ENCODE peak calls at places on chromosomes 2 and 18, in four cellular contexts. I is NT2/D1, M is GM12878, T is H1. P is an unnamed sample.

GRCh38 chr2:196482119-196483065 is 157.1 kb upstream of the CCDC150 start:
- DNase-seq in I (no peak), M (no peak), T (no peak), P (no peak)

GRCh38 chr2:28608061-28608828 is 112.4 kb downstream of the PLB1 start:
- DNase-seq in I (no peak), M (no peak), T (no peak), P (no peak)

GRCh38 chr2:25437881-25438662 is 96.3 kb upstream of the DNMT3A start:
- DNase-seq in I (no peak), M (no peak), T (no peak), P (no peak)

GRCh38 chr2:37625781-37626548 is 45.5 kb downstream of the CDC42EP3 start:
- DNase-seq in I (no peak), M (peak), T (no peak), P (no peak)

GRCh38 chr2:73070651-73071451 is 661 bp downstream of the SFXN5 start:
- DNase-seq in I (peak), M (peak), T (peak), P (peak)

GRCh38 chr2:223058952-223059716 is 7.1 kb downstream of the KCNE4 start:
- DNase-seq in I (no peak), M (no peak), T (no peak), P (peak)

GRCh38 chr18:56402872-56403516 is 235.4 kb downstream of the TXNL1 start:
- DNase-seq in I (no peak), M (no peak), T (no peak), P (no peak)

GRCh38 chr2:1681323-1682310 is 62.7 kb downstream of the PXDN start:
- DNase-seq in I (no peak), M (no peak), T (no peak), P (no peak)

GRCh38 chr2:161843936-161844335 is 219.7 kb downstream of the SLC4A10 start:
- DNase-seq in I (no peak), M (no peak), T (no peak), P (no peak)

GRCh38 chr2:3754795-3755194 is 51.4 kb downstream of the DCDC2C start:
- DNase-seq in I (no peak), M (no peak), T (no peak), P (no peak)

GRCh38 chr2:101752708-101753107 is 55.2 kb downstream of the MAP4K4 start:
- DNase-seq in I (no peak), M (no peak), T (no peak), P (no peak)

GRCh38 chr2:153828335-153828734 is 43.4 kb upstream of the GALNT13 start:
- DNase-seq in I (no peak), M (no peak), T (no peak), P (no peak)

GRCh38 chr2:127906206-127906926 is 20.6 kb upstream of the AMMECR1L start:
- DNase-seq in I (no peak), M (no peak), T (no peak), P (no peak)

GRCh38 chr18:41490861-41491260 is 464.2 kb upstream of the PIK3C3 start:
- DNase-seq in I (no peak), M (no peak), T (no peak), P (no peak)

GRCh38 chr2:224847961-224848850 is 132.0 kb upstream of the CCDC195 start:
- DNase-seq in I (peak), M (no peak), T (no peak), P (no peak)

GRCh38 chr2:28449489-28450395 is 46.1 kb upstream of the PLB1 start:
- DNase-seq in I (no peak), M (no peak), T (no peak), P (no peak)

GRCh38 chr2:21395366-21395765 is 271.6 kb downstream of the TDRD15 start:
- DNase-seq in I (no peak), M (no peak), T (no peak), P (peak)

GRCh38 chr18:2480536-2480935 is 90.8 kb downstream of the METTL4 start:
- DNase-seq in I (no peak), M (no peak), T (no peak), P (no peak)

GRCh38 chr2:215189393-215189792 is 51.0 kb upstream of the ABCA12 start:
- DNase-seq in I (no peak), M (no peak), T (no peak), P (no peak)

GRCh38 chr2:45743531-45744391 is 92.3 kb downstream of the PRKCE start:
- DNase-seq in I (no peak), M (no peak), T (no peak), P (no peak)

GRCh38 chr2:102082591-102083586 is 59.7 kb upstream of the IL1R1 start:
- DNase-seq in I (no peak), M (peak), T (no peak), P (peak)

GRCh38 chr2:208101716-208102631 is 22.4 kb downstream of the CRYGD start:
- DNase-seq in I (no peak), M (no peak), T (no peak), P (peak)

GRCh38 chr18:78071146-78071710 is 821.6 kb downstream of the GALR1 start:
- DNase-seq in I (no peak), M (no peak), T (no peak), P (no peak)

GRCh38 chr18:7084080-7084765 is 33.4 kb downstream of the LAMA1 start:
- DNase-seq in I (no peak), M (peak), T (no peak), P (no peak)

GRCh38 chr2:7586898-7587297 is 669.7 kb downstream of the RNF144A start:
- DNase-seq in I (no peak), M (no peak), T (no peak), P (no peak)

GRCh38 chr2:135259116-135259515 is 207.0 kb downstream of the RAB3GAP1 start:
- DNase-seq in I (no peak), M (no peak), T (no peak), P (no peak)

GRCh38 chr2:165627463-165627862 is 158.0 kb downstream of the CSRNP3 start:
- DNase-seq in I (no peak), M (no peak), T (no peak), P (no peak)

GRCh38 chr2:240435457-240435954 is at the start of gene GPC1:
- DNase-seq in I (no peak), M (no peak), T (no peak), P (peak)

GRCh38 chr18:26046419-26047077 is 43.9 kb downstream of the SS18 start:
- DNase-seq in I (no peak), M (no peak), T (no peak), P (no peak)

GRCh38 chr2:98473995-98474780 is 29.5 kb downstream of the INPP4A start:
- DNase-seq in I (no peak), M (no peak), T (no peak), P (no peak)

GRCh38 chr2:40658917-40659316 is 207.0 kb upstream of the SLC8A1 start:
- DNase-seq in I (peak), M (no peak), T (no peak), P (no peak)

GRCh38 chr18:32669549-32670165 is 103.2 kb downstream of the KLHL14 start:
- DNase-seq in I (no peak), M (no peak), T (no peak), P (peak)

GRCh38 chr2:179824961-179825360 is 36.5 kb downstream of the ZNF385B start:
- DNase-seq in I (no peak), M (no peak), T (no peak), P (no peak)

GRCh38 chr2:179454443-179455218 is 190.0 kb upstream of the SESTD1 start:
- DNase-seq in I (no peak), M (no peak), T (no peak), P (peak)

GRCh38 chr2:54103454-54104314 is 11.7 kb upstream of the ACYP2 start:
- DNase-seq in I (peak), M (no peak), T (no peak), P (peak)

GRCh38 chr2:9364373-9364772 is 59.0 kb downstream of the ITGB1BP1 start:
- DNase-seq in I (no peak), M (no peak), T (no peak), P (no peak)

GRCh38 chr2:168687314-168687713 is 115.1 kb upstream of the NOSTRIN start:
- DNase-seq in I (no peak), M (no peak), T (no peak), P (no peak)

GRCh38 chr2:181444654-181445053 is 12.5 kb upstream of the ITGA4 start:
- DNase-seq in I (no peak), M (no peak), T (no peak), P (no peak)

GRCh38 chr2:20291106-20291564 is 59.5 kb downstream of the PUM2 start:
- DNase-seq in I (peak), M (no peak), T (peak), P (peak)
- TF ChIP-seq ZNF274 in I (no peak), M (no peak), T (no peak), P (no peak)

GRCh38 chr2:212940816-212941215 is 210.6 kb downstream of the IKZF2 start:
- DNase-seq in I (peak), M (no peak), T (peak), P (no peak)
- TF ChIP-seq SUZ12 in I (no peak), M (no peak), T (no peak), P (no peak)

DNA sequence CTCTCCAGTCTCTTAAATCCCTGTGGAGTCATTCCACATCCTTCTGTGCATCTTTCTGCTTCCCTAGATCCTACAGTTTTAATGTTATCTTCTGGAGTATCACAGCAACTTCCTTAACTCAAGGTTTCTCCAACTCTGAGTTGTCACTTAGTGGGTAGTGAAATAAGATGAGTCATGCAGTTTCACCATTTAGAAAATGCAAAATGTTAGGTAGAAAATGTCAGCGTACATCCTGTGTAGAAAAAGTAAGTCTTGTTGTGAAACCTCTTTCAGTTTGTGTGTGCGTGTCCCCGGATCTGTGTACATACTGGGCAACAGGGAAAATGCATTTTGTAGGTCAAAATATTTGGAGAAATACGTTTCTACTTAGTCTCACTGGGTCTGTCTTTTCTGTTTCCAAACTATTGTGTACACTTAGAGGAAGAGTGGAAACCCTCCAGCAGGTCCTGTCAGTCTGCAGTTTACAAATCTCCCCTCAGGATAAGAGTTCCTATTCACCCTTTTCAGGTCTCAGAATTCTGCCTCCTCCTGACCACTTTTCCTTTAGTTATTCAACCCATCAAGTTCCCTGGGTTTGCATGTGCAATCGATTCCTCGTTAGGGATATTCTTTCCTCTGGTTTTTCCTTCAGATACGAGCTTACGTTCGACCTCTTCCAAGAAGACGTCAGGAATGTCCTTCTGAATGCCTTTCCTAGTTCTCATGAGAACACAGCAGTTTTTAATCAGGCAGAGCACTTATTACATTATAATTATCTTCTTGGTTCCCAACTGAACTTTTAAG is 154.8 kb downstream of the TGIF1 start:
- DNase-seq in I (no peak), M (peak), T (no peak), P (peak)
- TF ChIP-seq ZNF274 in I (no peak), M (no peak), T (no peak), P (no peak)

DNA sequence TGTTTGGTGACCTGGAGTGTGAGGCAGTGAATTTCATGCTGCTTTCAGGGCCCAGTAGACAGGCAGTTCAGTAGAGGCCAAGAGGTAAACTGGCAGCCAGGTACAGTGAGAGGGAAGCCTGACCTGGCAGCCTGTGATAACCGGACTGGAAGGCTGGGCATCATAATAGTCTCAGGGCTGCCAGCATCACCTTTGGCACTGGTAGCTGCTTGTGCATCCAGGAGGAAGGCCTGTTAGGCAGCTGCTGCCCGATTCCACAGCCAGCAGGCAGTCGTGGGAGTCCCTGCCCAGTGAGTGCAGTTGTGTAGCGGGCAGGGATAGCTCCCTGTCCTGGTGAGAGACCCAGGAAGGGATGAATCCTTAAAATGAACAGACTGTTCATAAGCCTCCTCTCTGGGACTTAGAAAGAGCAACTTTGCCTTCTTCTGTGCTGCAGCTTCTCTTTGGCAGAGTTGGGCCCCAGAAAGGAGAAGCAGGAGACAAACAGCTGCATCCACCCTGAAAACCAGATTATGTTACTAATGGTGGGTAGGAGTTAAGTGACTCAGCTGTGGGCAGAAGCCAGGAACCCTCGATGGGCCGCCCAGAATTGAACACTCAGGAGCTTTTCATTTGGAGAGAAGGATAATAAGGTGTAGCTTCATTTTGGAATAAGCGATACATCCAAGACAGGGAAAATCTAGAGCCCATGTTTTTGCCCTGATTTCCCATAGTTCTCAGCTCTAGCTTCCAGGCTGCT is 8.1 kb upstream of the GPBAR1 start:
- DNase-seq in I (no peak), M (no peak), T (no peak), P (no peak)
- TF ChIP-seq SUZ12 in I (no peak), M (no peak), T (no peak), P (no peak)

GRCh38 chr18:11872479-11873136 is 21.4 kb downstream of the CHMP1B start:
- DNase-seq in I (no peak), M (no peak), T (no peak), P (peak)
- TF ChIP-seq ZNF274 in I (no peak), M (no peak), T (no peak), P (no peak)

GRCh38 chr2:234278556-234279286 is 218.2 kb downstream of the ARL4C start:
- DNase-seq in I (no peak), M (no peak), T (no peak), P (no peak)

GRCh38 chr2:234279646-234280045 is 217.2 kb downstream of the ARL4C start:
- DNase-seq in I (no peak), M (no peak), T (no peak), P (no peak)

GRCh38 chr2:234273887-234274584 is 222.8 kb downstream of the ARL4C start:
- DNase-seq in I (no peak), M (no peak), T (no peak), P (no peak)

GRCh38 chr2:234272069-234272850 is 221.8 kb downstream of the SPP2 start:
- DNase-seq in I (no peak), M (no peak), T (no peak), P (no peak)

GRCh38 chr2:234275515-234275914 is 221.4 kb downstream of the ARL4C start:
- DNase-seq in I (no peak), M (no peak), T (no peak), P (no peak)
- TF ChIP-seq SUZ12 in I (no peak), M (no peak), T (no peak), P (no peak)

P was measured in HepG2.